ENCODE peak calls at places on chromosome 4, in six cellular contexts. T is lower leg skin, A is neural progenitor cell, V is cardiac muscle cell, W is kidney epithelial cell, B is WERI-Rb-1. S is an unnamed sample.

GRCh38 chr4:97104006-97104405 is 1039.3 kb downstream of the STPG2 start:
- DNase-seq in T (no peak), A (no peak), V (no peak), W (no peak), B (no peak), S (no peak)

GRCh38 chr4:121738780-121739547 is 26.0 kb downstream of the SMIM43 start:
- DNase-seq in T (no peak), A (no peak), V (no peak), W (no peak), B (no peak), S (no peak)

GRCh38 chr4:112284662-112285411 is 867 bp downstream of the TIFA start:
- DNase-seq in T (no peak), A (no peak), V (no peak), W (no peak), B (peak; percentile 37), S (no peak)

GRCh38 chr4:92236907-92237306 is 66.9 kb upstream of the GRID2 start:
- DNase-seq in T (no peak), A (no peak), V (no peak), W (no peak), B (no peak), S (no peak)

GRCh38 chr4:122224348-122224747 is 72.2 kb downstream of the BLTP1 start:
- DNase-seq in T (no peak), A (peak; percentile 19), V (peak; percentile 40), W (no peak), B (peak; percentile 12), S (no peak)

GRCh38 chr4:183552274-183553146 is 47.7 kb downstream of the ING2 start:
- DNase-seq in T (peak; percentile 48), A (no peak), V (no peak), W (no peak), B (no peak), S (no peak)

GRCh38 chr4:22240814-22241213 is 275.1 kb downstream of the ADGRA3 start:
- DNase-seq in T (no peak), A (no peak), V (no peak), W (no peak), B (no peak), S (no peak)

GRCh38 chr4:94892051-94892450 is 134.3 kb downstream of the BMPR1B start:
- DNase-seq in T (no peak), A (no peak), V (no peak), W (no peak), B (no peak), S (no peak)

GRCh38 chr4:165814256-165815010 is 58.6 kb upstream of the TLL1 start:
- DNase-seq in T (no peak), A (no peak), V (no peak), W (no peak), B (no peak), S (no peak)

GRCh38 chr4:151808120-151808529 is 47.3 kb upstream of the GATB start:
- DNase-seq in T (no peak), A (no peak), V (peak; percentile 12), W (no peak), B (no peak), S (no peak)

GRCh38 chr4:7161721-7162214 is 30.6 kb upstream of the SORCS2 start:
- DNase-seq in T (peak; percentile 67), A (no peak), V (no peak), W (no peak), B (no peak), S (no peak)

GRCh38 chr4:57658673-57659072 is 548.5 kb upstream of the IGFBP7 start:
- DNase-seq in T (no peak), A (no peak), V (no peak), W (no peak), B (no peak), S (no peak)

GRCh38 chr4:19776929-19777328 is 474.8 kb upstream of the SLIT2 start:
- DNase-seq in T (no peak), A (no peak), V (no peak), W (no peak), B (no peak), S (no peak)

GRCh38 chr4:175891863-175892262 is 79.8 kb upstream of the GPM6A start:
- DNase-seq in T (no peak), A (peak; percentile 31), V (peak; percentile 26), W (no peak), B (no peak), S (no peak)

GRCh38 chr4:37661643-37662221 is 24.4 kb downstream of the RELL1 start:
- DNase-seq in T (no peak), A (no peak), V (no peak), W (peak; percentile 73), B (no peak), S (no peak)

GRCh38 chr4:156971623-156972369 is at the start of gene PDGFC:
- DNase-seq in T (peak; percentile 95), A (peak; percentile 92), V (peak; percentile 88), W (no peak), B (peak; percentile 91), S (peak; percentile 12)

GRCh38 chr4:159047478-159048165 is 55.3 kb upstream of the RAPGEF2 start:
- DNase-seq in T (no peak), A (no peak), V (no peak), W (no peak), B (no peak), S (no peak)

GRCh38 chr4:6924361-6924779 is 14.7 kb downstream of the TBC1D14 start:
- DNase-seq in T (no peak), A (no peak), V (no peak), W (no peak), B (no peak), S (no peak)

GRCh38 chr4:2830632-2831610 is 12.7 kb upstream of the ADD1 start:
- DNase-seq in T (peak; percentile 83), A (no peak), V (no peak), W (no peak), B (no peak), S (peak; percentile 9)

GRCh38 chr4:8329859-8330761 is 60.6 kb downstream of the HTRA3 start:
- DNase-seq in T (peak; percentile 85), A (no peak), V (no peak), W (no peak), B (peak; percentile 5), S (no peak)

GRCh38 chr4:147596377-147596776 is 20.8 kb upstream of the TMEM184C start:
- DNase-seq in T (no peak), A (no peak), V (no peak), W (no peak), B (no peak), S (no peak)

GRCh38 chr4:3440979-3441500 is 728 bp upstream of the HGFAC start:
- DNase-seq in T (no peak), A (no peak), V (no peak), W (no peak), B (no peak), S (no peak)

GRCh38 chr4:55733874-55734437 is 85.6 kb upstream of the EXOC1L start:
- DNase-seq in T (peak; percentile 93), A (no peak), V (no peak), W (peak; percentile 42), B (no peak), S (no peak)

GRCh38 chr4:159177265-159178146 is 74.6 kb downstream of the RAPGEF2 start:
- DNase-seq in T (no peak), A (no peak), V (no peak), W (no peak), B (no peak), S (no peak)

GRCh38 chr4:136337216-136337615 is 1195.1 kb downstream of the PCDH18 start:
- DNase-seq in T (peak; percentile 63), A (no peak), V (no peak), W (no peak), B (no peak), S (no peak)

DNA sequence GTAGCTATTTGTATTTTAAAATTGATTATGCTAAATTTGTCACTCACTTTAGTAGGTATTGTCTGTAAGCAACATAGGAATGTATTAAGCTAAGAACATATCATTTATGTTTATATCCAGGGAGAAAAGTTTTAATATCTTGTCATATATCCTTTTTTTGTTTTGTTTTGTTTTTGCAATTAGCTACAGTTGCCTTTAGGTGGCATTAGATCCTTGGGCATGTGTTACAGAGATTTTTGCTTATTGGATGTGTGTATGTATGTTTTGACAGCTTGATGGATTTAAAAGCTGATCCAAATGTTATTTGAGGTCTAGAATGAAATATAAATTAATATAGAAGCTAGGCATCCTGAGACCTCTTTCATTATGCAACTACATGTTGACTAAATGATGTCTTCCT is 36.1 kb upstream of the OTUD4 start:
- DNase-seq in T (no peak), A (no peak), V (no peak), W (no peak), B (no peak), S (no peak)
- TF ChIP-seq CTCF in T (no peak), A (peak; percentile 69), V (peak; percentile 67), W (peak; percentile 59), B (peak; percentile 37), S (peak; percentile 74)

DNA sequence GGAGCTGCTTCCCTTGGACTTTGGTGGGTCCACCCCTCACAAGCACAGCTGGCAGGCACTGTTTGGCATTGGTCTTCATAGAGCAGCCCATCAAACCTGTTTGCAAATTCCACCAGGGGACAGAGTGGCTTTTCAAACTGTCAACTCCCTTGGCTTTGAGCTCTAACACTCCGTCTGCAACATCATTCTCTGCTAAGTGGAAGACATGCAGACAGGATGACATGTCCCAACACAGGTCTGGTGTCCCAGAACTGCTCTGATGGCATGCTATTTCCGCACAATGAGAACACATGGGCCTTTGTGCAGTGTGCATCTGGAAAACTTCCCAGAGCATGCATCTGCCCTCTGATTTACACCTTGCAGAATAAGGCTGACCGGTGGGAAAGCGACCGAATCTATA is 212.7 kb upstream of the GYPA start:
- DNase-seq in T (no peak), A (no peak), V (peak; percentile 58), W (no peak), B (no peak), S (no peak)
- TF ChIP-seq CTCF in T (no peak), A (no peak), V (no peak), W (no peak), B (no peak), S (no peak)

DNA sequence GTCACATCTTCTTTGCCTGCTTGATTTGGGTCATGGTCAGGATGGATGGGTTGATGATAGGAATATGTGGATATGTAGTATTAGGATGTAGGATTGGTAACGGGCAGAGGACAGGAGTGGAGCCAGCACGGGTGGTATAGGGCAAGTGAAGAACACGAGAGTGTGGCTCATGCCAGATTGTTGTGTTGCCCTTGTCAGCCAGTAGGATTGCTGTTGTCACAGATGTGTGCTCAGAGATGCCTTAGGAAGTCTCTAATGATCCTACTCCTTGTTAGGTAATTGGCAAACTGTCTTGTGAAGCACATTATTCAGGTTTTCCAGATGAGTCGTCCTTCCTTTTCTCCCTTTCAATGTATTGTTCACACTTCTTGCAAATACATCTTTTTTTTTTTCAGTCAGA is 5.5 kb downstream of the ATP10D start:
- DNase-seq in T (no peak), A (peak; percentile 50), V (peak; percentile 14), W (no peak), B (peak; percentile 17), S (no peak)
- TF ChIP-seq CTCF in T (no peak), A (peak; percentile 54), V (peak; percentile 40), W (peak; percentile 50), B (peak; percentile 63), S (no peak)

GRCh38 chr4:125710766-125711165 is 396.0 kb downstream of the FAT4 start:
- DNase-seq in T (no peak), A (no peak), V (no peak), W (no peak), B (peak; percentile 22), S (no peak)

GRCh38 chr4:125719987-125720386 is 405.2 kb downstream of the FAT4 start:
- DNase-seq in T (no peak), A (no peak), V (no peak), W (no peak), B (no peak), S (no peak)

DNA sequence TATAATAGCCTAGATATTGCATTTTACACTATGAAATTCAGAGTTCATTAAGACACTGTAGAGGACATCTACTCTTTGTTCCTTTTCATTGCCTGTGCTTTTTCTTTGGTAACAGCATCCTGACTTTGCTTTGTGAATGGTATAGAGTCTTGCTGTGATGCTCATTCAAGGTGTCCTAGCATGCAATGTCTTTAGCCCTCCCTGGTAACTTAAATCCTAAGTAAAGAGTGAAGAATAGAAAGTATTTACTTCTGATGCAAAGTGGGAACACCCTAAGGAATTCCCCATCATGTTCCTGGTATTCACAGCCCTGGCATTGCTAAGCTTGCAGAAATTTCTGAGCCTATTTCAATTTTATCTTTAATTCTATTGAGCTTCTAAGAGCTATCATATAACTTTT is 400.1 kb downstream of the FAT4 start:
- DNase-seq in T (no peak), A (peak; percentile 13), V (no peak), W (no peak), B (no peak), S (no peak)
- TF ChIP-seq CTCF in T (no peak), A (no peak), V (no peak), W (no peak), B (no peak), S (no peak)